ENCODE peak calls at places on chromosomes 16 and 17, in nine cellular contexts. H is esophagus muscularis mucosa, C is transverse colon, O is HCT116, G is IMR-90, Z is heart left ventricle, Q is tibial nerve, J is ovary, X is spleen. K is an unnamed sample.

GRCh38 chr17:27929990-27930389 is 36.8 kb upstream of the LYRM9 start:
- DNase-seq in H (no peak), C (no peak), O (no peak), G (peak), Z (no peak), Q (no peak), J (no peak), X (no peak), K (no peak)

GRCh38 chr17:50559674-50560184 is 786 bp upstream of the CACNA1G start:
- DNase-seq in H (no peak), C (peak), O (peak), G (peak), Z (no peak), Q (peak), J (peak), X (no peak), K (peak)

GRCh38 chr16:17258848-17259713 is 211.7 kb downstream of the XYLT1 start:
- DNase-seq in H (no peak), C (peak), O (no peak), G (peak), Z (no peak), Q (no peak), J (no peak), X (peak), K (no peak)

GRCh38 chr16:23634461-23635036 is 6.6 kb downstream of the PALB2 start:
- DNase-seq in H (no peak), C (no peak), O (no peak), G (no peak), Z (no peak), Q (no peak), J (no peak), X (no peak), K (no peak)

GRCh38 chr16:17832738-17833137 is 362.0 kb upstream of the XYLT1 start:
- DNase-seq in H (no peak), C (no peak), O (no peak), G (no peak), Z (no peak), Q (no peak), J (no peak), X (no peak), K (no peak)

GRCh38 chr17:47276868-47277267 is 23.2 kb downstream of the ITGB3 start:
- DNase-seq in H (no peak), C (peak), O (no peak), G (peak), Z (peak), Q (peak), J (peak), X (no peak), K (no peak)

GRCh38 chr16:71367243-71367976 is 8.9 kb downstream of the CALB2 start:
- DNase-seq in H (no peak), C (peak), O (peak), G (peak), Z (no peak), Q (no peak), J (no peak), X (no peak), K (peak)

GRCh38 chr16:28975158-28975603 is 603 bp downstream of the SPNS1 start:
- DNase-seq in H (no peak), C (no peak), O (no peak), G (no peak), Z (no peak), Q (no peak), J (no peak), X (no peak), K (peak)

GRCh38 chr17:56598471-56598870 is 5.0 kb downstream of the NOG start:
- DNase-seq in H (no peak), C (no peak), O (no peak), G (peak), Z (no peak), Q (no peak), J (no peak), X (no peak), K (no peak)

GRCh38 chr17:72120878-72121163 is at the start of gene SOX9:
- DNase-seq in H (no peak), C (peak), O (peak), G (peak), Z (peak), Q (peak), J (no peak), X (no peak), K (no peak)

GRCh38 chr17:6097005-6097279 is 26.8 kb downstream of the WSCD1 start:
- DNase-seq in H (no peak), C (no peak), O (no peak), G (no peak), Z (no peak), Q (no peak), J (no peak), X (peak), K (no peak)

GRCh38 chr16:26863971-26864370 is 202.8 kb upstream of the C16orf82 start:
- DNase-seq in H (peak), C (no peak), O (no peak), G (no peak), Z (no peak), Q (no peak), J (no peak), X (no peak), K (no peak)

GRCh38 chr17:10041916-10042588 is 137.0 kb upstream of the RCVRN start:
- DNase-seq in H (no peak), C (no peak), O (no peak), G (no peak), Z (no peak), Q (no peak), J (no peak), X (no peak), K (no peak)

GRCh38 chr17:40722146-40722720 is 18.7 kb upstream of the KRT24 start:
- DNase-seq in H (no peak), C (no peak), O (no peak), G (no peak), Z (no peak), Q (no peak), J (no peak), X (no peak), K (no peak)

GRCh38 chr16:47467501-47467900 is 6.4 kb downstream of the PHKB start:
- DNase-seq in H (no peak), C (no peak), O (no peak), G (no peak), Z (no peak), Q (no peak), J (no peak), X (no peak), K (peak)

GRCh38 chr16:23505180-23505665 is 5.1 kb downstream of the GGA2 start:
- DNase-seq in H (no peak), C (no peak), O (no peak), G (no peak), Z (no peak), Q (no peak), J (no peak), X (no peak), K (no peak)

GRCh38 chr17:66612993-66613392 is 221.9 kb upstream of the CACNG5 start:
- DNase-seq in H (no peak), C (no peak), O (no peak), G (no peak), Z (no peak), Q (no peak), J (no peak), X (no peak), K (no peak)

GRCh38 chr17:81020767-81021497 is 14.0 kb upstream of the BAIAP2 start:
- DNase-seq in H (no peak), C (peak), O (no peak), G (peak), Z (peak), Q (no peak), J (peak), X (peak), K (peak)

GRCh38 chr16:56419740-56420548 is 5.4 kb downstream of the AMFR start:
- DNase-seq in H (no peak), C (no peak), O (no peak), G (no peak), Z (no peak), Q (no peak), J (no peak), X (no peak), K (no peak)

GRCh38 chr16:87463722-87464690 is 28.8 kb downstream of the ZCCHC14 start:
- DNase-seq in H (no peak), C (peak), O (no peak), G (peak), Z (peak), Q (peak), J (peak), X (no peak), K (no peak)

GRCh38 chr16:592518-593306 is 2.8 kb downstream of the RAB40C start:
- DNase-seq in H (no peak), C (peak), O (no peak), G (no peak), Z (no peak), Q (peak), J (no peak), X (peak), K (no peak)

GRCh38 chr17:81241648-81242420 is 2.7 kb downstream of the NDUFAF8 start:
- DNase-seq in H (no peak), C (peak), O (no peak), G (peak), Z (no peak), Q (peak), J (no peak), X (peak), K (peak)

GRCh38 chr17:74797824-74798223 is 21.7 kb upstream of the NAT9 start:
- DNase-seq in H (no peak), C (no peak), O (no peak), G (no peak), Z (no peak), Q (no peak), J (no peak), X (no peak), K (no peak)

GRCh38 chr17:410674-411401 is 58.2 kb upstream of the RPH3AL start:
- DNase-seq in H (no peak), C (peak), O (no peak), G (peak), Z (no peak), Q (no peak), J (peak), X (peak), K (peak)
- TF ChIP-seq POLR2A in H (no peak), C (no peak), O (no peak), G (no peak), Z (no peak), Q (no peak), J (no peak), X (no peak), K (no peak)

DNA sequence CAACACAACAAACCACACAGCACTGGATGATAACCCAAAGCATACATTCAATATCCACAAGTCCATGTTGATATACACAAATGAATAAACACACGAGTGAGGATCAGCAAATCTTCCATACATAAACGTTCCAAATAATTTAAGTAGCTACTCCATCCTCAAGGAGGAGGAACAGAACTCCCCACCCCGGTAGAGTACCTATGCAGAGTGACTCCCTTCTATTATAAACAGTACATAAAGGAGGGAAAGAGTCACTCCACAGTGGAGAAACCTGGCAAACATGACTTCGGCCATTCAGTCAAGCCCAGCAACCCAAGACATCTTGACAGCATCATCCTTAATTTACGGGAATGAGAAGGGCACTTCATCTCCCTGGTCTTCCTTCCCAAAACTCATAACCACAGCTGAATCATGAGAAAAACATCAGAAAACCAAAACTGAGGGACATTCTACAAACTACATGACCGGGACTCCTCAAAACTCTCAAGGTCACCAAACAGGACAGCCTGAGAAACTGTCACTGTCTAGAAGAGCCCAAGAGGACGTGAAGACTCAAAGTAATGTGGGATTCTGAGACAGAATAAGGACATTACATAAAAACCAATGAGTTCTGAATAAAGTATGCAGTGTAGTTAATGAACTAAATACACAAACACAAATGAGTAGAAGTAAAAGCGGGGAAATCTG is 5.6 kb downstream of the USP22 start:
- DNase-seq in H (no peak), C (no peak), O (no peak), G (no peak), Z (no peak), Q (no peak), J (no peak), X (no peak), K (no peak)
- TF ChIP-seq POLR2A in H (no peak), C (no peak), O (no peak), G (no peak), Z (no peak), Q (no peak), J (no peak), X (no peak), K (no peak)

GRCh38 chr16:54363760-54364159 is 77.2 kb upstream of the IRX3 start:
- DNase-seq in H (no peak), C (no peak), O (no peak), G (no peak), Z (no peak), Q (no peak), J (no peak), X (no peak), K (no peak)
- TF ChIP-seq POLR2A in H (no peak), C (no peak), O (no peak), G (no peak), Z (no peak), Q (no peak), J (no peak), X (no peak), K (no peak)

DNA sequence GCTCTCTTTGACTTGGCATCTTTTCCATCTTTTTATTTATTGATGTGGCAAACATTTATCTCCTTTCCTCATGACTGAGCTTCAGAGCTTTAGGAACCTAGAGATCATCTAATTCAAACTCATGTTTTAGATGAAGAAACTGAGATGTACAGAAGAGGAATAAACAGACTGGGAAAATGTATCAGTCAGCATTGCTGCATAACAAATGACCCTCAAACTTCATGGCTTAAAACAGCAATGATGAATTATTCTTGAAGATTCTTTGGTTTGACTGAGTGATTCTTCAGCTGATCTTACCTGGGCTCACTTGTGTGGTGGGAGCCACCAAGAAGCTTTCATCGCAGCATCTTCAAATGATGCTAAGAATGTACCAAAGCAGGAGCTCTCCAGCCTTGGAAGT is 44.0 kb upstream of the IRF8 start:
- DNase-seq in H (no peak), C (no peak), O (no peak), G (no peak), Z (no peak), Q (no peak), J (no peak), X (no peak), K (no peak)
- TF ChIP-seq POLR2A in H (no peak), C (no peak), O (no peak), G (no peak), Z (no peak), Q (no peak), J (no peak), X (no peak), K (no peak)

DNA sequence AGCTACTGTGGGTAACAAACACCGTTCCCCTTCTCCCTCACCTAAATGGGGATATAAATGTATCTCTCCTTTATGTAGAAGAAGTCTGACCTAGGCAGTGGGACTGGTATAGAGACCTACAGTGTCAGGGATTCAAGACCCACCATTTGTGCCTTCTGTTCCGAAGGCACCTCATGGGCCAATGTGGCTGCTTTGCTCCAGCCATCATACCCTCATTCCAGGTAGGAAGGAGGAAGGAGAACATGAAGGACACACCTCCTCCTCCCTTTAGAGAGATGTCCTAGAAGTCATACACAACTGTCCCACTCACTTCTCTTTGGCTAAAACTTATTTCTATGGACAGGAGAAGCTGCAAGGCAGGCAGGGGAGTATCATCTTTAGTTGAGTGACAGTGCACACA is 8.3 kb upstream of the CRISPLD2 start:
- DNase-seq in H (no peak), C (no peak), O (no peak), G (no peak), Z (no peak), Q (no peak), J (no peak), X (no peak), K (no peak)
- TF ChIP-seq POLR2A in H (no peak), C (no peak), O (no peak), G (no peak), Z (no peak), Q (no peak), J (no peak), X (no peak), K (no peak)

GRCh38 chr16:2008009-2008526 is 1.6 kb downstream of the ZNF598 start:
- DNase-seq in H (no peak), C (peak), O (no peak), G (peak), Z (no peak), Q (no peak), J (peak), X (peak), K (peak)
- TF ChIP-seq POLR2A in H (no peak), C (peak), O (no peak), G (no peak), Z (no peak), Q (no peak), J (no peak), X (no peak), K (peak)